ENCODE peak calls at places on chromosomes 12 and 14, in four cellular contexts. One of them, this sample, is unnamed.

GRCh38 chr12:8609061-8609570 is 3.5 kb downstream of the AICDA start:
- DNase-seq in AG20443: peak
- DNase-seq in neural crest cell: peak
- DNase-seq in Right ventricle myocardium inferior: no peak
- DNase-seq in this sample: no peak

GRCh38 chr14:75247286-75247922 is 31.2 kb upstream of the FOS start:
- DNase-seq in neural crest cell: no peak
- DNase-seq in AG20443: no peak
- DNase-seq in Right ventricle myocardium inferior: no peak
- DNase-seq in this sample: no peak

GRCh38 chr12:68780731-68781130 is 27.2 kb upstream of the MDM2 start:
- DNase-seq in neural crest cell: no peak
- DNase-seq in AG20443: no peak
- DNase-seq in Right ventricle myocardium inferior: no peak
- DNase-seq in this sample: no peak

GRCh38 chr12:47360771-47361388 is 281.1 kb upstream of the AMIGO2 start:
- DNase-seq in Right ventricle myocardium inferior: no peak
- DNase-seq in AG20443: no peak
- DNase-seq in neural crest cell: no peak
- DNase-seq in this sample: no peak

GRCh38 chr12:89575405-89575804 is 49.6 kb upstream of the POC1B start:
- DNase-seq in neural crest cell: no peak
- DNase-seq in AG20443: no peak
- DNase-seq in Right ventricle myocardium inferior: no peak
- DNase-seq in this sample: no peak

GRCh38 chr12:104510145-104510872 is 53.6 kb downstream of the CHST11 start:
- DNase-seq in Right ventricle myocardium inferior: no peak
- DNase-seq in neural crest cell: no peak
- DNase-seq in AG20443: no peak
- DNase-seq in this sample: no peak

GRCh38 chr14:29627141-29627540 is 300.5 kb downstream of the PRKD1 start:
- DNase-seq in Right ventricle myocardium inferior: no peak
- DNase-seq in neural crest cell: no peak
- DNase-seq in AG20443: peak
- DNase-seq in this sample: no peak

GRCh38 chr14:55711171-55711811 is 131.3 kb downstream of the KTN1 start:
- DNase-seq in AG20443: no peak
- DNase-seq in neural crest cell: no peak
- DNase-seq in Right ventricle myocardium inferior: no peak
- DNase-seq in this sample: no peak